ENCODE peak calls at places on chromosome 1, in eight cellular contexts. L is mucosa of descending colon, S is skeletal muscle cell, J is left lung, N is breast epithelium, C is NT2/D1, F is AG09309, R is astrocyte. K is an unnamed sample.
A peak's percentile ranks its signal among the peaks of the same experiment; 100 is the strongest.

GRCh38 chr1:208038303-208038702 is 127.4 kb upstream of the CD34 start:
- DNase-seq in N (no peak), C (no peak), L (no peak), F (no peak), J (no peak), S (no peak), R (no peak), K (no peak)

GRCh38 chr1:228541725-228542124 is 54.5 kb downstream of the RNF187 start:
- DNase-seq in J (no peak), R (no peak), C (no peak), N (no peak), S (no peak), F (no peak), L (no peak), K (no peak)

GRCh38 chr1:158098256-158098655 is 82.4 kb upstream of the CD1D start:
- DNase-seq in C (no peak), S (no peak), L (no peak), J (no peak), F (no peak), R (no peak), N (no peak), K (no peak)

GRCh38 chr1:150006881-150007401 is 3.6 kb downstream of the OTUD7B start:
- DNase-seq in L (no peak), R (peak; percentile 86), C (no peak), J (no peak), N (no peak), F (no peak), S (no peak), K (no peak)

GRCh38 chr1:4336507-4336906 is 317.9 kb upstream of the AJAP1 start:
- DNase-seq in S (no peak), J (no peak), R (no peak), F (no peak), L (no peak), N (no peak), C (no peak), K (no peak)

GRCh38 chr1:157201767-157202166 is 63.6 kb upstream of the ETV3 start:
- DNase-seq in L (no peak), R (no peak), S (no peak), J (peak; percentile 53), N (no peak), F (no peak), C (no peak), K (no peak)

GRCh38 chr1:110235839-110236682 is 25.9 kb downstream of the KCNC4 start:
- DNase-seq in C (no peak), R (peak; percentile 84), F (peak; percentile 83), N (no peak), S (peak; percentile 51), J (no peak), L (no peak), K (no peak)

GRCh38 chr1:101043776-101044175 is 18.2 kb upstream of the DPH5 start:
- DNase-seq in S (no peak), L (no peak), R (peak; percentile 60), F (peak; percentile 25), J (no peak), C (no peak), N (no peak), K (no peak)

GRCh38 chr1:37177230-37177864 is 143.0 kb upstream of the GRIK3 start:
- DNase-seq in F (no peak), N (no peak), L (no peak), C (peak; percentile 76), J (no peak), S (no peak), R (no peak), K (peak; percentile 37)

GRCh38 chr1:211332839-211333238 is 6.2 kb downstream of the TRAF5 start:
- DNase-seq in N (no peak), S (no peak), C (no peak), R (no peak), L (no peak), F (no peak), J (no peak), K (no peak)

GRCh38 chr1:220874201-220874655 is 5.0 kb upstream of the HLX start:
- DNase-seq in F (no peak), L (no peak), C (peak; percentile 54), N (no peak), J (no peak), S (no peak), R (no peak), K (no peak)

GRCh38 chr1:193538690-193539089 is 352.3 kb upstream of the B3GALT2 start:
- DNase-seq in R (no peak), F (no peak), C (no peak), N (no peak), J (no peak), S (no peak), L (no peak), K (no peak)

GRCh38 chr1:106568575-106568974 is 487.9 kb upstream of the PRMT6 start:
- DNase-seq in S (no peak), J (no peak), F (no peak), C (no peak), R (no peak), N (no peak), L (no peak), K (no peak)

GRCh38 chr1:85481688-85482087 is 16.7 kb upstream of the DDAH1 start:
- DNase-seq in R (no peak), C (no peak), L (no peak), F (no peak), J (no peak), S (no peak), N (no peak), K (no peak)

GRCh38 chr1:178183796-178184195 is 89.9 kb downstream of the RASAL2 start:
- DNase-seq in N (no peak), F (no peak), C (no peak), R (no peak), L (no peak), S (no peak), J (no peak), K (no peak)

GRCh38 chr1:93678491-93678890 is 3.1 kb downstream of the BCAR3 start:
- DNase-seq in F (no peak), C (no peak), N (no peak), L (no peak), S (no peak), J (no peak), R (no peak), K (no peak)

GRCh38 chr1:177385760-177386698 is 215.3 kb downstream of the BRINP2 start:
- DNase-seq in C (peak; percentile 72), R (peak; percentile 8), F (no peak), L (no peak), J (no peak), S (peak; percentile 7), N (no peak), K (no peak)

GRCh38 chr1:33583567-33583966 is 111.1 kb downstream of the ZSCAN20 start:
- DNase-seq in J (no peak), L (no peak), N (no peak), C (no peak), F (no peak), R (no peak), S (no peak), K (no peak)

GRCh38 chr1:170545476-170545875 is 13.5 kb downstream of the GORAB start:
- DNase-seq in J (no peak), F (peak; percentile 88), N (no peak), C (no peak), S (no peak), L (no peak), R (peak; percentile 92), K (no peak)

DNA sequence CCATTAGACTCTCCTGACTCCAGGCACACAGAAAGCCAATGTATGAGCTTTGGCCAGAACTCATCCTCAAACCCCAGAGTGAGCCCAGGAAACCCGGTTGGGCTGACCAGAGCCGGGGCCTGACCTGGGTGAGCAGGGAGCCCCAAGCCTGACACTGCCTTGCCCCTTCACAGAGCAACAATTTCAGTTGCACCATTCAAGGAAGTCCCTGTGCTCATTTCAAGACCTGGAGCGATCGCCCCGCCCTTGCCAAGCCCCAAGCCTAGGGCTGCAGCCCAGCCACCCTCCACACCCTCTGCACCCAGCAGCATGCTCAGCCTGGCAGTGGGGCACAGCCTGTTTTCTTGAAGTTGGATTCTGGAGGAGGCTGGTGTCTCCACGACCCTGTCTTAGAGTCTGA is 2.3 kb downstream of the NBL1 start:
- DNase-seq in F (no peak), R (no peak), C (no peak), S (no peak), N (no peak), L (peak; percentile 91), J (no peak), K (no peak)
- H3K4me3 ChIP-seq in F (peak overlapping the region; percentile 95), R (no peak overlapping the region), C (no peak overlapping the region), S (no peak overlapping the region), N (peak overlapping the region; percentile 79), L (no peak overlapping the region), J (peak overlapping the region; percentile 50), K (no peak overlapping the region)

GRCh38 chr1:1068077-1068373 is 6.1 kb downstream of the RNF223 start:
- DNase-seq in L (no peak), J (no peak), N (no peak), S (no peak), C (no peak), R (no peak), F (no peak), K (no peak)
- H3K4me3 ChIP-seq in L (no peak overlapping the region), J (peak overlapping the region; percentile 49), N (peak overlapping the region; percentile 56), S (no peak overlapping the region), C (no peak overlapping the region), R (no peak overlapping the region), F (no peak overlapping the region), K (no peak overlapping the region)

DNA sequence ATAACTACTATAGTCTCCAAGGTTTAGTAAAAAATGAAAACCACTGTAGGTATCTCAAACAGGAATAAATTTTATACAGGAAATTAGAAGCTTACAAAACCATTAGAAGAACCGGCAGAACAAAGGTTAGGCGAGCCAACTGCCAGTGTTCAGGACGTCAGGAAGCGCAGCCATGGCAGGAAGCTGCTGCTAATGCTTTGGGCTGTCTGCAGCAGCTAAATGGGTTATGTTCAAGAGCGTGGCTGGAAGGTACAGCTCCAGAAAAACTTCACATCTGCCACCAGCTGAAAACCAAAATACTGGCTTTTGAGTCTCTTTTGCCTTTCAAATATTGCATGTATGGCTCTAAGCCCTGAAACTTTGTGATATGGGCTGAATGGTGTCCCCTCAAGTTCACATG is 35.7 kb upstream of the MYSM1 start:
- DNase-seq in C (no peak), L (no peak), F (no peak), N (no peak), S (no peak), J (no peak), R (no peak), K (no peak)
- H3K4me3 ChIP-seq in C (no peak overlapping the region), L (no peak overlapping the region), F (no peak overlapping the region), N (no peak overlapping the region), S (no peak overlapping the region), J (no peak overlapping the region), R (no peak overlapping the region), K (no peak overlapping the region)

GRCh38 chr1:11784993-11785769 is 20.6 kb downstream of the MTHFR start:
- DNase-seq in F (no peak), S (no peak), R (no peak), J (peak; percentile 70), C (no peak), N (no peak), L (peak; percentile 79), K (peak; percentile 68)
- H3K4me3 ChIP-seq in F (no peak overlapping the region), S (peak overlapping the region; percentile 28), R (no peak overlapping the region), J (no peak overlapping the region), C (no peak overlapping the region), N (peak overlapping the region; percentile 36), L (no peak overlapping the region), K (no peak overlapping the region)